ENCODE peak calls at places on chromosomes 1 and 21, in five cellular contexts. L is NCI-H1092 treated with DMSO at 0.1 percent for 48 hours, E is activated T-helper 1 cell treated with Interleukin-2 at 50 U/mL for 16 hours, S is GM23248, U is Kasumi-1. K is an unnamed sample.

GRCh38 chr1:34236089-34236488 is 59.4 kb downstream of the C1orf94 start:
- DNase-seq in E (no peak), L (no peak), U (no peak), S (no peak), K (no peak)

GRCh38 chr1:156499703-156500577 is 635 bp downstream of the MEF2D start:
- DNase-seq in E (no peak), S (peak; percentile 64), U (no peak), L (peak; percentile 45), K (peak; percentile 34)

GRCh38 chr1:228875741-228876140 is 140.5 kb downstream of the RHOU start:
- DNase-seq in U (no peak), L (no peak), E (no peak), S (no peak), K (no peak)

GRCh38 chr1:41045740-41046139 is 24.2 kb upstream of the SLFNL1 start:
- DNase-seq in L (no peak), S (peak; percentile 62), E (no peak), U (no peak), K (no peak)

GRCh38 chr1:184665329-184665728 is 89.3 kb downstream of the EDEM3 start:
- DNase-seq in U (no peak), S (no peak), L (no peak), E (no peak), K (no peak)

GRCh38 chr1:14598007-14598497 is 433 bp upstream of the KAZN start:
- DNase-seq in E (no peak), U (no peak), S (no peak), L (peak; percentile 74), K (no peak)

GRCh38 chr21:37273440-37273839 is 6.3 kb upstream of the VPS26C start:
- DNase-seq in U (no peak), S (no peak), L (no peak), E (no peak), K (no peak)

GRCh38 chr21:20875741-20876140 is 122.5 kb upstream of the NCAM2 start:
- DNase-seq in L (peak; percentile 57), S (no peak), E (no peak), U (no peak), K (no peak)

GRCh38 chr1:63073530-63074306 is 248.6 kb upstream of the FOXD3 start:
- DNase-seq in E (no peak), U (no peak), S (peak; percentile 20), L (peak; percentile 5), K (peak; percentile 7)

GRCh38 chr1:167695150-167695549 is 26.6 kb upstream of the MPZL1 start:
- DNase-seq in U (peak; percentile 3), S (no peak), L (no peak), E (no peak), K (no peak)

GRCh38 chr1:191865479-191865878 is 292.8 kb upstream of the RGS18 start:
- DNase-seq in E (no peak), L (no peak), U (no peak), S (no peak), K (no peak)

GRCh38 chr1:115888976-115889375 is 48.0 kb upstream of the NHLH2 start:
- DNase-seq in L (no peak), E (no peak), U (no peak), S (no peak), K (no peak)

GRCh38 chr21:42818328-42818749 is 61.0 kb downstream of the WDR4 start:
- DNase-seq in S (peak; percentile 73), L (peak; percentile 40), E (peak; percentile 49), U (peak; percentile 51), K (peak; percentile 51)

GRCh38 chr21:33171584-33172169 is 58.1 kb upstream of the IFNAR2 start:
- DNase-seq in S (no peak), U (no peak), E (no peak), L (no peak), K (no peak)

GRCh38 chr1:51684776-51685175 is 67.9 kb downstream of the OSBPL9 start:
- DNase-seq in S (no peak), U (no peak), L (no peak), E (no peak), K (no peak)

GRCh38 chr1:77975386-77975785 is 3.5 kb downstream of the FUBP1 start:
- DNase-seq in S (peak; percentile 72), U (no peak), L (no peak), E (no peak), K (no peak)

GRCh38 chr1:99806882-99807281 is 40.4 kb upstream of the FRRS1 start:
- DNase-seq in E (no peak), L (no peak), S (no peak), U (no peak), K (no peak)

GRCh38 chr1:182206628-182207239 is 145.2 kb upstream of the ZNF648 start:
- DNase-seq in S (peak; percentile 46), L (no peak), U (peak; percentile 19), E (no peak), K (no peak)

GRCh38 chr1:12594490-12594889 is 23.5 kb downstream of the DHRS3 start:
- DNase-seq in U (no peak), S (no peak), L (no peak), E (no peak), K (no peak)

K was measured in germinal center.